ENCODE peak calls at places on chromosomes 11 and 22, in ten cellular contexts. U, A, L, S, W, T, Y, J, H and F are unnamed samples.

GRCh38 chr11:66595245-66595904 is 2.4 kb downstream of the CCS start:
- DNase-seq in U (peak; percentile 68), A (no peak), L (no peak), S (no peak), W (no peak), T (no peak), Y (no peak), J (no peak), H (no peak), F (no peak)

GRCh38 chr11:93517611-93518010 is 25.6 kb downstream of the SMCO4 start:
- DNase-seq in U (no peak), A (no peak), L (no peak), S (no peak), W (no peak), T (no peak), Y (no peak), J (no peak), H (no peak), F (no peak)

GRCh38 chr11:111441443-111441842 is 62.4 kb upstream of the POU2AF1 start:
- DNase-seq in U (no peak), A (no peak), L (peak; percentile 42), S (peak; percentile 95), W (no peak), T (no peak), Y (no peak), J (no peak), H (no peak), F (no peak)

GRCh38 chr11:66494935-66495334 is 14.7 kb downstream of the DPP3 start:
- DNase-seq in U (no peak), A (no peak), L (no peak), S (no peak), W (no peak), T (no peak), Y (no peak), J (no peak), H (no peak), F (no peak)

GRCh38 chr11:121904148-121904547 is 211.9 kb downstream of the BLID start:
- DNase-seq in U (no peak), A (no peak), L (no peak), S (no peak), W (no peak), T (peak; percentile 32), Y (no peak), J (no peak), H (no peak), F (no peak)

GRCh38 chr11:35088676-35089075 is 50.3 kb upstream of the CD44 start:
- DNase-seq in U (peak; percentile 42), A (no peak), L (no peak), S (peak; percentile 62), W (no peak), T (no peak), Y (no peak), J (no peak), H (no peak), F (no peak)

GRCh38 chr11:126311464-126312291 is 7.8 kb downstream of the DCPS start:
- DNase-seq in U (no peak), A (no peak), L (no peak), S (no peak), W (no peak), T (peak; percentile 55), Y (no peak), J (no peak), H (no peak), F (no peak)

GRCh38 chr22:40703174-40703573 is 23.9 kb downstream of the MCHR1 start:
- DNase-seq in U (no peak), A (no peak), L (no peak), S (no peak), W (no peak), T (no peak), Y (no peak), J (no peak), H (no peak), F (peak; percentile 15)

GRCh38 chr11:41872458-41872857 is 413.0 kb upstream of the LRRC4C start:
- DNase-seq in U (no peak), A (no peak), L (no peak), S (no peak), W (no peak), T (no peak), Y (no peak), J (no peak), H (no peak), F (no peak)

GRCh38 chr22:22609271-22609670 is 35.1 kb upstream of the GGTLC2 start:
- DNase-seq in U (no peak), A (no peak), L (no peak), S (no peak), W (no peak), T (no peak), Y (no peak), J (no peak), H (no peak), F (no peak)

GRCh38 chr22:20565761-20566160 is 58.4 kb downstream of the MED15 start:
- DNase-seq in U (no peak), A (no peak), L (no peak), S (no peak), W (no peak), T (no peak), Y (no peak), J (no peak), H (no peak), F (no peak)

GRCh38 chr11:12529793-12530192 is 144.4 kb upstream of the TEAD1 start:
- DNase-seq in U (no peak), A (no peak), L (no peak), S (peak; percentile 42), W (no peak), T (no peak), Y (no peak), J (no peak), H (no peak), F (no peak)

GRCh38 chr22:33873186-33873585 is 47.1 kb downstream of the LARGE1 start:
- DNase-seq in U (peak; percentile 59), A (no peak), L (no peak), S (peak; percentile 15), W (peak; percentile 17), T (no peak), Y (no peak), J (no peak), H (no peak), F (no peak)

GRCh38 chr11:72751293-72752087 is 718 bp downstream of the ARAP1 start:
- DNase-seq in U (no peak), A (no peak), L (no peak), S (no peak), W (peak; percentile 37), T (no peak), Y (no peak), J (no peak), H (no peak), F (peak; percentile 31)

GRCh38 chr22:44091021-44091721 is 67.1 kb downstream of the PARVB start:
- DNase-seq in U (no peak), A (no peak), L (peak; percentile 22), S (peak; percentile 20), W (no peak), T (peak; percentile 39), Y (no peak), J (no peak), H (no peak), F (peak; percentile 63)

GRCh38 chr11:10809373-10810199 is 860 bp upstream of the EIF4G2 start:
- DNase-seq in U (peak; percentile 32), A (no peak), L (peak; percentile 61), S (peak; percentile 90), W (no peak), T (no peak), Y (no peak), J (no peak), H (peak; percentile 28), F (peak; percentile 61)

GRCh38 chr22:43789452-43789851 is 22.7 kb downstream of the EFCAB6 start:
- DNase-seq in U (peak; percentile 63), A (no peak), L (peak; percentile 63), S (peak; percentile 89), W (no peak), T (no peak), Y (no peak), J (no peak), H (peak; percentile 94), F (no peak)

GRCh38 chr22:49735411-49736311 is 92.0 kb downstream of the BRD1 start:
- DNase-seq in U (no peak), A (no peak), L (no peak), S (peak; percentile 2), W (no peak), T (peak; percentile 15), Y (no peak), J (no peak), H (no peak), F (no peak)